ENCODE peak calls at places on chromosomes 3 and 15, in eight cellular contexts. X is amniotic stem cell; M is T-cell; S is BE2C; Q is left lobe of liver; I is BJ; W is stimulated activated CD4-positive, alpha-beta T cell treated with anti-CD3 and anti-CD28 coated beads, Interleukin-15, amount 100 ng/mL, for 48 hours; G is EL. Z is an unnamed sample.

GRCh38 chr15:52673312-52673711 is 5.9 kb downstream of the ATOSA start:
- DNase-seq in I (no peak), M (no peak), S (no peak), X (no peak), Q (no peak), G (no peak), W (no peak), Z (no peak)

GRCh38 chr3:115808239-115808638 is 184.9 kb downstream of the GAP43 start:
- DNase-seq in I (no peak), X (no peak), S (no peak), M (no peak), G (no peak), W (no peak), Q (no peak), Z (no peak)

GRCh38 chr3:107604057-107604802 is 81.5 kb downstream of the BBX start:
- DNase-seq in Q (no peak), X (no peak), I (peak), M (no peak), W (no peak), S (no peak), G (peak), Z (no peak)

GRCh38 chr3:50242778-50243551 is 7.0 kb downstream of the GNAI2 start:
- DNase-seq in G (peak), S (no peak), W (peak), M (peak), X (no peak), Q (no peak), I (no peak), Z (peak)

GRCh38 chr3:1446531-1446930 is 353.7 kb downstream of the CNTN6 start:
- DNase-seq in M (no peak), X (no peak), Q (no peak), W (no peak), I (no peak), S (no peak), G (no peak), Z (no peak)

GRCh38 chr3:134364061-134364935 is 9.9 kb downstream of the AMOTL2 start:
- DNase-seq in M (peak), S (peak), G (peak), Q (peak), X (peak), W (no peak), I (peak), Z (no peak)

GRCh38 chr3:129824926-129825541 is 68.5 kb downstream of the TMCC1 start:
- DNase-seq in M (peak), W (peak), X (peak), Q (no peak), I (no peak), G (peak), S (peak), Z (peak)

GRCh38 chr3:158520433-158520832 is 50.6 kb upstream of the MLF1 start:
- DNase-seq in M (no peak), Q (no peak), S (no peak), G (peak), X (no peak), I (peak), W (no peak), Z (no peak)

GRCh38 chr3:135694142-135694541 is 271.4 kb upstream of the PPP2R3A start:
- DNase-seq in I (no peak), G (no peak), M (no peak), Q (no peak), W (no peak), X (no peak), S (no peak), Z (no peak)

GRCh38 chr3:153028336-153028735 is 133.7 kb upstream of the RAP2B start:
- DNase-seq in X (no peak), Q (no peak), G (no peak), M (no peak), I (no peak), W (no peak), S (no peak), Z (no peak)

GRCh38 chr3:197525706-197526105 is 30.1 kb downstream of the BDH1 start:
- DNase-seq in Q (no peak), X (no peak), M (no peak), G (no peak), I (no peak), W (no peak), S (no peak), Z (no peak)

GRCh38 chr15:101489236-101489632 is 273 bp downstream of the PCSK6 start:
- DNase-seq in I (no peak), M (no peak), Q (peak), W (no peak), G (no peak), X (no peak), S (peak), Z (no peak)

GRCh38 chr3:134592806-134593205 is 58.0 kb downstream of the KY start:
- DNase-seq in Q (no peak), M (no peak), X (no peak), W (no peak), G (no peak), S (no peak), I (no peak), Z (no peak)

GRCh38 chr15:49669288-49669687 is 48.4 kb downstream of the DTWD1 start:
- DNase-seq in W (no peak), G (no peak), Q (no peak), I (no peak), S (no peak), X (no peak), M (no peak), Z (no peak)

GRCh38 chr3:26630669-26631384 is 8.3 kb downstream of the LRRC3B start:
- DNase-seq in Q (no peak), W (no peak), S (no peak), M (no peak), G (no peak), I (no peak), X (no peak), Z (no peak)

GRCh38 chr3:23314981-23315805 is 112.1 kb downstream of the UBE2E2 start:
- DNase-seq in X (no peak), I (no peak), W (no peak), M (no peak), G (peak), S (no peak), Q (no peak), Z (no peak)

GRCh38 chr15:28026221-28026620 is 72.9 kb downstream of the OCA2 start:
- DNase-seq in M (no peak), S (no peak), W (no peak), G (no peak), X (no peak), I (no peak), Q (no peak), Z (no peak)

Z was measured in naive B cell.